ENCODE peak calls at places on chromosomes 4 and X, in five cellular contexts. Q is neuronal stem cell, D is IMR-90, J is mesenchymal stem cell, A is mesendoderm. X is an unnamed sample.

GRCh38 chr4:139017861-139018260 is 2.3 kb downstream of the NOCT start:
- DNase-seq in Q (no peak), D (no peak), J (no peak), A (no peak), X (no peak)

GRCh38 chr4:48017108-48017527 is 546 bp downstream of the NIPAL1 start:
- DNase-seq in Q (peak; percentile 21), D (peak; percentile 66), J (peak; percentile 82), A (peak; percentile 54), X (peak; percentile 79)

GRCh38 chr4:73224886-73225285 is 33.7 kb downstream of the ANKRD17 start:
- DNase-seq in Q (no peak), D (no peak), J (no peak), A (peak; percentile 54), X (no peak)

GRCh38 chrX:40734956-40735317 is 405 bp downstream of the MED14 start:
- DNase-seq in Q (no peak), D (no peak), J (peak; percentile 24), A (no peak), X (no peak)

GRCh38 chr4:16032871-16033505 is 50.8 kb downstream of the PROM1 start:
- DNase-seq in Q (peak; percentile 46), D (peak; percentile 7), J (peak; percentile 54), A (peak; percentile 84), X (peak; percentile 32)

GRCh38 chrX:11386812-11387211 is 93.6 kb downstream of the AMELX start:
- DNase-seq in Q (no peak), D (no peak), J (no peak), A (no peak), X (no peak)

GRCh38 chr4:147741190-147741788 is 9.4 kb downstream of the ARHGAP10 start:
- DNase-seq in Q (no peak), D (peak; percentile 71), J (peak; percentile 71), A (no peak), X (no peak)

GRCh38 chrX:29490606-29491005 is 724.8 kb upstream of the MAGEB2 start:
- DNase-seq in Q (no peak), D (no peak), J (no peak), A (no peak), X (no peak)

GRCh38 chr4:127622923-127623754 is 9.6 kb upstream of the INTU start:
- DNase-seq in Q (peak; percentile 65), D (peak; percentile 33), J (no peak), A (peak; percentile 83), X (peak; percentile 86)

DNA sequence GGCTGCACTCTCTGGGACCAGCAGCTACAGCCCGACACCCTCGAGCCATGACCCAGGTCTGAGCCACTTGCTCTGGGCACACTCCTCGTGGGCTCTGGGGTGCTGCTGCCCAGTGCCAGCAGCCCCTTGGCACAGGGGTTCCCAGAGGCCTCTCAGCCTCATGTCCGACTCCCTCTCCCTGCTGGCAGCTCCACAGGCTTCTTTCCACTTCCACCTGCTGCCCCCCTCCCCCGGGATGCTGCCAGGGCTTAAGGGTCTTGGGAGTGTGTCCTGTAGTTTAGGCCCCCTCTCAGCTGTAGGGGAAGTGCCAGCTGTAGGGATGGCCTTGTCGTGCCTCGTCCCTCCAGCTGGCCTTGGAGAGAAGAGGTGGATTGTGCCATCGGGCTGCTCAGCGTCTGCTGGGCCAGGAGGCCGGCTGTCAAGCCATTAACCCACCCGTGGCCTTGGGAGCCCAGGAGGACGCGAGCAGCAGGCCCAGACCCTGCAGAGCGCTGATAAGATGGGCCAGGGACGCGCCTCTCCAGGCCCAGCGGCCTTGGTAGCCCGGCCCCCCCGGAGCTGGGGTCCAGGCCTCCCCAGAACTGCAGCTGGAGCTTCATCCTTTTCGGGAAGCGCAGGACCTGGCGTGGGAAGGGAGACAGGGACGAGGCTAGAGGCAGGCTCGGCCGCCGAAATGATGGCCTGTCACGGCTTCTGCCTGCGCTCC is 1.0 kb upstream of the USP27X start:
- DNase-seq in Q (peak; percentile 3), D (no peak), J (no peak), A (peak; percentile 0), X (no peak)
- H3K4me1 ChIP-seq in Q (peaks cover 2% of the 10 kb centered on the region), D (peaks cover 3% of the 10 kb centered on the region), J (peaks cover 15% of the 10 kb centered on the region), A (no peaks in the 10 kb centered on the region), X (peaks cover 3% of the 10 kb centered on the region)

DNA sequence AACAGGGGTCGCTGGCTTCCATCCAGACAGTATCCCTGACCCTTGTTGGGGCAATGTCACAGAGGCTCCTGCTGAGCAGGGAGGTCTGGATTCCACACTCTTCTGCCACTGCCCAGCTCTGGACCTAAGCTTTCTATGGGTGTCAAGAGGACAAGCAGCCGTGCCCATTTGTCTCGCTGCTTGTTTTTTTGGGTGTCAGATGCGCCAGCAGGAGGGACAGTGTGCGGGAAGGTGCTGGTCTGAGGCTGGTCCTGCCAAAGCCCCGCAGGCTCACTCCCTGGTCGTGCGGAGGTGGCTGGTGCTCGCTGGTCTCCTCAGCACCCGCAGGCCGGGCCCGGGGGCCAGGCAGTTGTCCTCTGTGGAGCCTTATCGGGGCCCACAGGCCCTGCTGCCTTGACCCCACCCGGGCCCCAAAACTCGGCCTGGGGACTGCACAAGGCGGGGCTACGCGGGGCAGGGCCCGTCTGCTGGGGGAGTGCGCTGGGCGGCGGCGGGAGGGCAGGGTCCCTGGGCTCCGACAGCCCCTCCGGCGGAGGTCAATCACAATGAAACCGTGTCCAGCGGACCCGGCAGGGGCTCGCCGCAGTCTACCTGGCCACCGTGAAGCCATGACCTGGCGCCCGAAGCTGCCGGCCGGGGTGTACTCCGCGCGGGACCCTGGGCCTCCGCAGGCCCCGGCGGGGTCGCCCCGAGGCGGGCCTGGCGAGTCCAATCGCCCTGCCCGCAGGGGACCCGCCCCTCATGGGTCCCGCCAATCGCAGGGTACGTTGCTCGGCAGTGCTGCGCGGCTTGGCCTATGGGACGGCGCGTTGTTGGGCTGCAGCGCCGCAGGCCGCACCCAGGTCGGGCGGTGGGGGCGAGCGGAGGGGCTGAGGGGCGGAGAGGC is at the start of gene ADD1:
- DNase-seq in Q (peak; percentile 97), D (peak; percentile 91), J (peak; percentile 93), A (peak; percentile 95), X (peak; percentile 95)
- H3K4ac ChIP-seq in Q (peak within 1 kb of the TSS; percentile 53), D (peak within 1 kb of the TSS; percentile 93), J (peak within 1 kb of the TSS; percentile 1), A (peak within 1 kb of the TSS; percentile 99), X (no peak within 1 kb of the TSS)

GRCh38 chr4:94583938-94584641 is 132.3 kb downstream of the PDLIM5 start:
- DNase-seq in Q (no peak), D (no peak), J (no peak), A (no peak), X (no peak)
- H3K4me1 ChIP-seq in Q (no peaks in the 10 kb centered on the region), D (peaks cover 2% of the 10 kb centered on the region), J (no peaks in the 10 kb centered on the region), A (no peaks in the 10 kb centered on the region), X (no peaks in the 10 kb centered on the region)

GRCh38 chr4:64767547-64767946 is 358.3 kb upstream of the TECRL start:
- DNase-seq in Q (no peak), D (no peak), J (no peak), A (no peak), X (no peak)
- H3K4ac ChIP-seq in Q (no peak overlapping the region), D (no peak overlapping the region), J (no peak overlapping the region), A (no peak overlapping the region), X (no peak overlapping the region)